ENCODE peak calls at places on chromosome 7, in five cellular contexts. P is fibroblast of villous mesenchyme, M is fibroblast of lung, I is mucosa of descending colon, N is GM10248. J is an unnamed sample.

GRCh38 chr7:150401861-150402631 is 22.9 kb downstream of the ZNF775 start:
- DNase-seq in M (no peak), N (no peak), I (no peak), P (no peak), J (no peak)

GRCh38 chr7:16084370-16084769 is 337.0 kb downstream of the CRPPA start:
- DNase-seq in N (no peak), P (no peak), I (peak; percentile 30), M (peak; percentile 22), J (no peak)

GRCh38 chr7:78203042-78203720 is 404.6 kb downstream of the PHTF2 start:
- DNase-seq in P (peak; percentile 7), I (no peak), N (no peak), M (no peak), J (no peak)

GRCh38 chr7:30625283-30625682 is 30.6 kb downstream of the GARS1 start:
- DNase-seq in N (no peak), M (no peak), P (no peak), I (no peak), J (no peak)

GRCh38 chr7:151470656-151471180 is 30.8 kb upstream of the CRYGN start:
- DNase-seq in M (no peak), N (no peak), P (no peak), I (no peak), J (no peak)

GRCh38 chr7:19235680-19236079 is 90.5 kb upstream of the FERD3L start:
- DNase-seq in M (no peak), N (no peak), I (no peak), P (no peak), J (no peak)

GRCh38 chr7:6205921-6206660 is 66.3 kb downstream of the CYTH3 start:
- DNase-seq in I (no peak), M (no peak), P (peak; percentile 24), N (no peak), J (no peak)

GRCh38 chr7:107838024-107838423 is 35.0 kb upstream of the SLC26A3 start:
- DNase-seq in M (no peak), P (no peak), N (no peak), I (no peak), J (no peak)

GRCh38 chr7:30977222-30977621 is 13.5 kb downstream of the GHRHR start:
- DNase-seq in N (no peak), M (no peak), I (no peak), P (no peak), J (no peak)

GRCh38 chr7:157009170-157009777 is 1.2 kb downstream of the MNX1 start:
- DNase-seq in M (no peak), N (no peak), I (peak; percentile 77), P (no peak), J (peak; percentile 75)

GRCh38 chr7:36939816-36940215 is 215.5 kb upstream of the AOAH start:
- DNase-seq in N (no peak), M (no peak), P (no peak), I (peak; percentile 20), J (no peak)

GRCh38 chr7:96407427-96407826 is 85.5 kb upstream of the SLC25A13 start:
- DNase-seq in I (no peak), N (no peak), P (no peak), M (no peak), J (no peak)

GRCh38 chr7:126716321-126716720 is 536.4 kb downstream of the GRM8 start:
- DNase-seq in N (no peak), P (no peak), M (no peak), I (no peak), J (no peak)

GRCh38 chr7:2115739-2116065 is 117.0 kb downstream of the MAD1L1 start:
- DNase-seq in N (no peak), M (no peak), P (no peak), I (no peak), J (no peak)

GRCh38 chr7:2666130-2666529 is 21.9 kb upstream of the AMZ1 start:
- DNase-seq in M (no peak), N (no peak), P (no peak), I (no peak), J (no peak)

GRCh38 chr7:2681954-2682799 is 5.8 kb upstream of the AMZ1 start:
- DNase-seq in N (no peak), I (no peak), M (no peak), P (no peak), J (no peak)

GRCh38 chr7:144854839-144855424 is 19.1 kb upstream of the TPK1 start:
- DNase-seq in M (peak; percentile 59), P (peak; percentile 17), N (no peak), I (no peak), J (no peak)

GRCh38 chr7:80324032-80324431 is 187.8 kb downstream of the GNAT3 start:
- DNase-seq in P (no peak), I (no peak), M (peak; percentile 15), N (no peak), J (no peak)

GRCh38 chr7:74141705-74142104 is 32.5 kb upstream of the EIF4H start:
- DNase-seq in M (peak; percentile 3), N (no peak), P (peak; percentile 18), I (no peak), J (no peak)

GRCh38 chr7:5143935-5144903 is 45.8 kb upstream of the WIPI2 start:
- DNase-seq in N (peak; percentile 83), M (no peak), P (peak; percentile 7), I (peak; percentile 10), J (peak; percentile 60)

DNA sequence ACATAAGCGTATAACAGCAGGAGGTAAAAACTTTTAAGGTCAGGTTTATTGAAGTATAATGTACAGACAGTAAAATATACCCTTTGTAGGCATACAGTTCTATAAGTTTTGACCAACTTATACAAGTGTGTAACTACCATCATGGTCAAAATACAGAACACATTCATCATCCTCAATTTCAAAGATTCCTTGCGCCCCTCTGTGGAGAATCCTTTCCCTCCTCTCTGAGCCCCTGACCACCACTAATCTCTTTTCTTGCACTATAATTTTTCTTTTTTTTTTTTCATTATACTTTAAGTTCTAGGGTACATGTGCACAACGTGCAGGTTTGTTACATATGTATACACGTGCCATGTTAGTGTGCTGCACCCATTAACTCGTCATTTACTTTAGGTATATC is 58.1 kb upstream of the CTTNBP2 start:
- DNase-seq in P (no peak), N (no peak), I (no peak), M (no peak), J (no peak)
- TF ChIP-seq CTCF in P (no peak), N (no peak), I (no peak), M (no peak), J (no peak)

GRCh38 chr7:158945514-158945913 is 89.2 kb downstream of the DYNC2I1 start:
- DNase-seq in I (no peak), P (no peak), M (no peak), N (no peak), J (no peak)

GRCh38 chr7:158943713-158944112 is 87.4 kb downstream of the DYNC2I1 start:
- DNase-seq in N (no peak), I (no peak), M (no peak), P (no peak), J (no peak)

GRCh38 chr7:158946329-158946728 is 90.0 kb downstream of the DYNC2I1 start:
- DNase-seq in I (no peak), N (no peak), M (no peak), P (no peak), J (no peak)

GRCh38 chr7:158944195-158944594 is 87.8 kb downstream of the DYNC2I1 start:
- DNase-seq in N (no peak), P (no peak), M (no peak), I (no peak), J (no peak)

DNA sequence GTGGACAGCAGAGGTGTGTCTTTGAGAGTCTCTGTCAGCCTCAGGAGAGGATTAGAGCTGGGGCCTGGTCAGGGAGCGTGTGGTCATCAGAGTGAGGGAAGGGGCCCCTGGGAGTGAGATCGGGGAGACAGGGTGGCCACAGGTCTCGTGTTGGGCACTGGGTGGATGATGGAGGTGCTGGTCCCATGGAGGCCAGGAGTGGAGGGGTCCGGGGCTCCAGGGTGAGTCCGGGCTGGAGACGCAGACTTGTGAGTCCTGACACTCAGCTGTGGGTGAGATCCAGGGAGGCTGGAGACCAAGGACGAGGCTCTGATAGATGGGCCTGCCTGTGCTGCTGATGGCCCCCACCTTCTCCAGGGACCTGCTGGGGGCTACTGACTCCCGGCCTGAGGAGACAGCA is 88.6 kb downstream of the DYNC2I1 start:
- DNase-seq in N (no peak), M (no peak), P (no peak), I (no peak), J (no peak)
- TF ChIP-seq CTCF in N (no peak), M (no peak), P (no peak), I (no peak), J (no peak)

GRCh38 chr7:141460781-141461715 is 90.2 kb upstream of the AGK start:
- DNase-seq in N (no peak), I (no peak), P (peak; percentile 4), M (peak; percentile 2), J (no peak)
- TF ChIP-seq CTCF in N (no peak), I (no peak), P (no peak), M (no peak), J (no peak)

GRCh38 chr7:140983802-140984201 is 30.9 kb downstream of the MRPS33 start:
- DNase-seq in I (peak; percentile 21), P (no peak), N (no peak), M (peak; percentile 12), J (no peak)
- TF ChIP-seq CTCF in I (no peak), P (peak; percentile 20), N (no peak), M (peak; percentile 26), J (no peak)

GRCh38 chr7:122014697-122015096 is 129.4 kb downstream of the AASS start:
- DNase-seq in P (peak; percentile 9), M (peak; percentile 11), N (no peak), I (no peak), J (no peak)
- TF ChIP-seq CTCF in P (no peak), M (no peak), N (no peak), I (no peak), J (no peak)

DNA sequence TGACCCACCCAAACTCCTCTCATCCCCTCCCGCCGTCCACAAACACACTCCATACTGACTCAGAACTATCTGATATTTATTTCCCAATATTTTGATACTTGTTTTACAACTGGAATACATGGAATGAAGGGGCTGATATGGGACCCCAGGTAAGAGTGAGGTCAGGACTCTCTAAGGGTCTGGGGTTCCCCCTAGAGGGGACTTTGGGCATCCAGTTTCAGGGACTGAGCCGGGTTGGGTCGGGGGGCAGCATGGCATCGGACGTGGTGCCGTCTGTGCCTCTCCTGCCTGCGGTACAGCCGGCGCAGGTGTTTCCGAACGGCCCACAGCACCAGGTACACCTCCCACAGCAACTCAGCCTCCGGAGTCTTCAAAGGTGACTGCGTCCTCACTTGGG is 7.5 kb downstream of the SPACDR start:
- DNase-seq in P (no peak), I (no peak), N (no peak), M (no peak), J (no peak)
- TF ChIP-seq CTCF in P (no peak), I (no peak), N (no peak), M (no peak), J (no peak)

GRCh38 chr7:9657257-9657656 is 1223.8 kb downstream of the NXPH1 start:
- DNase-seq in N (no peak), P (no peak), M (peak; percentile 6), I (no peak), J (no peak)
- TF ChIP-seq CTCF in N (no peak), P (no peak), M (no peak), I (no peak), J (no peak)

GRCh38 chr7:34596887-34597286 is 61.1 kb upstream of the NPSR1 start:
- DNase-seq in N (no peak), P (no peak), M (no peak), I (peak; percentile 7), J (no peak)
- TF ChIP-seq CTCF in N (peak; percentile 34), P (no peak), M (no peak), I (no peak), J (peak; percentile 26)

GRCh38 chr7:140924019-140924820 is 509 bp downstream of the BRAF start:
- DNase-seq in I (peak; percentile 78), P (peak; percentile 68), M (peak; percentile 65), N (peak; percentile 80), J (peak; percentile 85)
- TF ChIP-seq CTCF in I (no peak), P (peak; percentile 49), M (peak; percentile 61), N (peak; percentile 45), J (peak; percentile 48)